ENCODE peak calls at places on chromosomes 11 and 22, in five cellular contexts. One of them, this sample, is unnamed.

GRCh38 chr11:20197881-20198280 is 37.6 kb upstream of the DBX1 start:
- DNase-seq in Right ventricle myocardium superior: no peak
- DNase-seq in activated naive CD8-positive, alpha-beta T cell treated with anti-CD3 and anti-CD28 coated beads, Interleukin-2, amount 50 U/mL, for 24 hours: no peak
- DNase-seq in DMS153: no peak
- DNase-seq in NCI-H510A treated with DMSO at 0.1 percent for 48 hours: no peak
- DNase-seq in this sample: no peak

GRCh38 chr11:123202155-123202714 is 7.2 kb upstream of the CLMP start:
- DNase-seq in Right ventricle myocardium superior: no peak
- DNase-seq in activated naive CD8-positive, alpha-beta T cell treated with anti-CD3 and anti-CD28 coated beads, Interleukin-2, amount 50 U/mL, for 24 hours: no peak
- DNase-seq in DMS153: no peak
- DNase-seq in NCI-H510A treated with DMSO at 0.1 percent for 48 hours: no peak
- DNase-seq in this sample: no peak

GRCh38 chr22:37230673-37231405 is 13.2 kb downstream of the RAC2 start:
- DNase-seq in Right ventricle myocardium superior: no peak
- DNase-seq in DMS153: no peak
- DNase-seq in activated naive CD8-positive, alpha-beta T cell treated with anti-CD3 and anti-CD28 coated beads, Interleukin-2, amount 50 U/mL, for 24 hours: peak; percentile 85
- DNase-seq in NCI-H510A treated with DMSO at 0.1 percent for 48 hours: no peak
- DNase-seq in this sample: no peak

GRCh38 chr11:65575568-65576231 is at the start of gene EHBP1L1:
- DNase-seq in Right ventricle myocardium superior: peak; percentile 87
- DNase-seq in NCI-H510A treated with DMSO at 0.1 percent for 48 hours: peak; percentile 34
- DNase-seq in activated naive CD8-positive, alpha-beta T cell treated with anti-CD3 and anti-CD28 coated beads, Interleukin-2, amount 50 U/mL, for 24 hours: peak; percentile 78
- DNase-seq in DMS153: no peak
- DNase-seq in this sample: peak; percentile 35

GRCh38 chr22:23803001-23803819 is 16.4 kb downstream of the SMARCB1 start:
- DNase-seq in DMS153: no peak
- DNase-seq in Right ventricle myocardium superior: no peak
- DNase-seq in activated naive CD8-positive, alpha-beta T cell treated with anti-CD3 and anti-CD28 coated beads, Interleukin-2, amount 50 U/mL, for 24 hours: no peak
- DNase-seq in NCI-H510A treated with DMSO at 0.1 percent for 48 hours: no peak
- DNase-seq in this sample: no peak

GRCh38 chr11:33893711-33894401 is 2.0 kb upstream of the LMO2 start:
- DNase-seq in DMS153: no peak
- DNase-seq in NCI-H510A treated with DMSO at 0.1 percent for 48 hours: no peak
- DNase-seq in activated naive CD8-positive, alpha-beta T cell treated with anti-CD3 and anti-CD28 coated beads, Interleukin-2, amount 50 U/mL, for 24 hours: peak; percentile 80
- DNase-seq in Right ventricle myocardium superior: no peak
- DNase-seq in this sample: no peak

GRCh38 chr11:134126197-134126822 is 57.4 kb downstream of the JAM3 start:
- DNase-seq in NCI-H510A treated with DMSO at 0.1 percent for 48 hours: no peak
- DNase-seq in DMS153: no peak
- DNase-seq in Right ventricle myocardium superior: no peak
- DNase-seq in activated naive CD8-positive, alpha-beta T cell treated with anti-CD3 and anti-CD28 coated beads, Interleukin-2, amount 50 U/mL, for 24 hours: no peak
- DNase-seq in this sample: no peak

GRCh38 chr22:44755956-44756361 is 3.6 kb downstream of the ARHGAP8 start:
- DNase-seq in DMS153: no peak
- DNase-seq in Right ventricle myocardium superior: no peak
- DNase-seq in activated naive CD8-positive, alpha-beta T cell treated with anti-CD3 and anti-CD28 coated beads, Interleukin-2, amount 50 U/mL, for 24 hours: no peak
- DNase-seq in NCI-H510A treated with DMSO at 0.1 percent for 48 hours: peak; percentile 31
- DNase-seq in this sample: no peak

GRCh38 chr11:133905677-133906156 is 51.1 kb downstream of the IGSF9B start:
- DNase-seq in DMS153: no peak
- DNase-seq in Right ventricle myocardium superior: no peak
- DNase-seq in activated naive CD8-positive, alpha-beta T cell treated with anti-CD3 and anti-CD28 coated beads, Interleukin-2, amount 50 U/mL, for 24 hours: no peak
- DNase-seq in NCI-H510A treated with DMSO at 0.1 percent for 48 hours: no peak
- DNase-seq in this sample: no peak

GRCh38 chr22:37240240-37240940 is 3.7 kb downstream of the RAC2 start:
- DNase-seq in Right ventricle myocardium superior: no peak
- DNase-seq in activated naive CD8-positive, alpha-beta T cell treated with anti-CD3 and anti-CD28 coated beads, Interleukin-2, amount 50 U/mL, for 24 hours: no peak
- DNase-seq in NCI-H510A treated with DMSO at 0.1 percent for 48 hours: no peak
- DNase-seq in DMS153: no peak
- DNase-seq in this sample: no peak

GRCh38 chr11:57476883-57477506 is 16.7 kb downstream of the RTN4RL2 start:
- DNase-seq in activated naive CD8-positive, alpha-beta T cell treated with anti-CD3 and anti-CD28 coated beads, Interleukin-2, amount 50 U/mL, for 24 hours: peak; percentile 53
- DNase-seq in DMS153: peak; percentile 18
- DNase-seq in NCI-H510A treated with DMSO at 0.1 percent for 48 hours: no peak
- DNase-seq in Right ventricle myocardium superior: peak; percentile 56
- DNase-seq in this sample: peak; percentile 19

GRCh38 chr11:79390477-79390876 is 50.4 kb downstream of the TENM4 start:
- DNase-seq in Right ventricle myocardium superior: no peak
- DNase-seq in activated naive CD8-positive, alpha-beta T cell treated with anti-CD3 and anti-CD28 coated beads, Interleukin-2, amount 50 U/mL, for 24 hours: no peak
- DNase-seq in NCI-H510A treated with DMSO at 0.1 percent for 48 hours: no peak
- DNase-seq in DMS153: no peak
- DNase-seq in this sample: no peak

GRCh38 chr11:112789481-112789880 is 171.7 kb upstream of the NCAM1 start:
- DNase-seq in Right ventricle myocardium superior: no peak
- DNase-seq in activated naive CD8-positive, alpha-beta T cell treated with anti-CD3 and anti-CD28 coated beads, Interleukin-2, amount 50 U/mL, for 24 hours: no peak
- DNase-seq in NCI-H510A treated with DMSO at 0.1 percent for 48 hours: peak; percentile 29
- DNase-seq in DMS153: no peak
- DNase-seq in this sample: no peak

GRCh38 chr11:82994615-82995014 is 77.1 kb downstream of the RAB30 start:
- DNase-seq in DMS153: no peak
- DNase-seq in NCI-H510A treated with DMSO at 0.1 percent for 48 hours: no peak
- DNase-seq in Right ventricle myocardium superior: no peak
- DNase-seq in activated naive CD8-positive, alpha-beta T cell treated with anti-CD3 and anti-CD28 coated beads, Interleukin-2, amount 50 U/mL, for 24 hours: no peak
- DNase-seq in this sample: no peak

GRCh38 chr11:103215812-103216211 is 106.6 kb downstream of the DYNC2H1 start:
- DNase-seq in activated naive CD8-positive, alpha-beta T cell treated with anti-CD3 and anti-CD28 coated beads, Interleukin-2, amount 50 U/mL, for 24 hours: no peak
- DNase-seq in DMS153: no peak
- DNase-seq in NCI-H510A treated with DMSO at 0.1 percent for 48 hours: no peak
- DNase-seq in Right ventricle myocardium superior: no peak
- DNase-seq in this sample: no peak

GRCh38 chr11:100741866-100742625 is 55.0 kb downstream of the ARHGAP42 start:
- DNase-seq in NCI-H510A treated with DMSO at 0.1 percent for 48 hours: no peak
- DNase-seq in DMS153: no peak
- DNase-seq in Right ventricle myocardium superior: no peak
- DNase-seq in activated naive CD8-positive, alpha-beta T cell treated with anti-CD3 and anti-CD28 coated beads, Interleukin-2, amount 50 U/mL, for 24 hours: no peak
- DNase-seq in this sample: no peak

GRCh38 chr22:36928181-36928580 is 14.8 kb downstream of the CSF2RB start:
- DNase-seq in Right ventricle myocardium superior: no peak
- DNase-seq in DMS153: no peak
- DNase-seq in activated naive CD8-positive, alpha-beta T cell treated with anti-CD3 and anti-CD28 coated beads, Interleukin-2, amount 50 U/mL, for 24 hours: no peak
- DNase-seq in NCI-H510A treated with DMSO at 0.1 percent for 48 hours: no peak
- DNase-seq in this sample: no peak

GRCh38 chr11:64764753-64765152 is 5.0 kb upstream of the PYGM start:
- DNase-seq in activated naive CD8-positive, alpha-beta T cell treated with anti-CD3 and anti-CD28 coated beads, Interleukin-2, amount 50 U/mL, for 24 hours: no peak
- DNase-seq in DMS153: no peak
- DNase-seq in NCI-H510A treated with DMSO at 0.1 percent for 48 hours: no peak
- DNase-seq in Right ventricle myocardium superior: no peak
- DNase-seq in this sample: no peak

GRCh38 chr11:20712912-20713311 is 43.5 kb downstream of the NELL1 start:
- DNase-seq in DMS153: no peak
- DNase-seq in Right ventricle myocardium superior: no peak
- DNase-seq in NCI-H510A treated with DMSO at 0.1 percent for 48 hours: no peak
- DNase-seq in activated naive CD8-positive, alpha-beta T cell treated with anti-CD3 and anti-CD28 coated beads, Interleukin-2, amount 50 U/mL, for 24 hours: no peak
- DNase-seq in this sample: peak; percentile 14

GRCh38 chr11:10866893-10867331 is 9.1 kb upstream of the ZBED5 start:
- DNase-seq in Right ventricle myocardium superior: no peak
- DNase-seq in DMS153: no peak
- DNase-seq in NCI-H510A treated with DMSO at 0.1 percent for 48 hours: no peak
- DNase-seq in activated naive CD8-positive, alpha-beta T cell treated with anti-CD3 and anti-CD28 coated beads, Interleukin-2, amount 50 U/mL, for 24 hours: no peak
- DNase-seq in this sample: no peak

GRCh38 chr22:32158712-32159533 is at the start of gene C22orf42:
- DNase-seq in Right ventricle myocardium superior: no peak
- DNase-seq in DMS153: no peak
- DNase-seq in NCI-H510A treated with DMSO at 0.1 percent for 48 hours: no peak
- DNase-seq in activated naive CD8-positive, alpha-beta T cell treated with anti-CD3 and anti-CD28 coated beads, Interleukin-2, amount 50 U/mL, for 24 hours: no peak
- DNase-seq in this sample: no peak

GRCh38 chr11:58963551-58964075 is 24.3 kb downstream of the GLYATL1 start:
- DNase-seq in Right ventricle myocardium superior: no peak
- DNase-seq in activated naive CD8-positive, alpha-beta T cell treated with anti-CD3 and anti-CD28 coated beads, Interleukin-2, amount 50 U/mL, for 24 hours: no peak
- DNase-seq in NCI-H510A treated with DMSO at 0.1 percent for 48 hours: no peak
- DNase-seq in DMS153: no peak
- DNase-seq in this sample: no peak